ENCODE peak calls at places on chromosomes 3 and 15, in seven cellular contexts. T is A549, Z is Peyer's patch, S is stomach, R is transverse colon, M is breast epithelium, N is right lobe of liver. F is an unnamed sample.

GRCh38 chr3:135806342-135806741 is 159.2 kb upstream of the PPP2R3A start:
- DNase-seq in T (no peak), Z (no peak), S (no peak), R (no peak), M (no peak), N (no peak), F (no peak)

GRCh38 chr3:170079466-170080165 is 41.8 kb downstream of the GPR160 start:
- DNase-seq in T (no peak), Z (no peak), S (no peak), R (no peak), M (no peak), N (no peak), F (no peak)

GRCh38 chr3:126497936-126498335 is 19.6 kb downstream of the UROC1 start:
- DNase-seq in T (no peak), Z (no peak), S (no peak), R (no peak), M (no peak), N (no peak), F (no peak)

GRCh38 chr3:35721628-35722027 is 82.3 kb downstream of the ARPP21 start:
- DNase-seq in T (no peak), Z (no peak), S (no peak), R (no peak), M (no peak), N (no peak), F (no peak)

GRCh38 chr15:60660290-60661051 is 181.5 kb upstream of the ICE2 start:
- DNase-seq in T (no peak), Z (no peak), S (no peak), R (no peak), M (no peak), N (no peak), F (peak)

GRCh38 chr3:10465161-10465560 is 40.2 kb downstream of the ATP2B2 start:
- DNase-seq in T (no peak), Z (no peak), S (no peak), R (no peak), M (no peak), N (no peak), F (no peak)

GRCh38 chr3:144104679-144105078 is 133.1 kb downstream of the DIPK2A start:
- DNase-seq in T (no peak), Z (no peak), S (no peak), R (no peak), M (no peak), N (peak), F (no peak)

GRCh38 chr15:67174864-67175573 is 79.4 kb downstream of the AAGAB start:
- DNase-seq in T (peak), Z (peak), S (peak), R (no peak), M (no peak), N (no peak), F (no peak)

GRCh38 chr15:89767411-89767915 is 8.7 kb upstream of the MESP2 start:
- DNase-seq in T (no peak), Z (no peak), S (peak), R (no peak), M (peak), N (no peak), F (no peak)

GRCh38 chr3:38646630-38647029 is 2.9 kb downstream of the SCN5A start:
- DNase-seq in T (peak), Z (peak), S (no peak), R (no peak), M (no peak), N (no peak), F (no peak)

GRCh38 chr3:30343861-30344260 is 262.5 kb upstream of the TGFBR2 start:
- DNase-seq in T (no peak), Z (no peak), S (no peak), R (no peak), M (no peak), N (no peak), F (no peak)

GRCh38 chr3:150409527-150410310 is 1.6 kb downstream of the TSC22D2 start:
- DNase-seq in T (peak), Z (peak), S (peak), R (peak), M (peak), N (peak), F (peak)
- TF ChIP-seq POLR2A in T (no peak), Z (peak), S (no peak), R (peak), M (no peak), N (peak), F (peak)

DNA sequence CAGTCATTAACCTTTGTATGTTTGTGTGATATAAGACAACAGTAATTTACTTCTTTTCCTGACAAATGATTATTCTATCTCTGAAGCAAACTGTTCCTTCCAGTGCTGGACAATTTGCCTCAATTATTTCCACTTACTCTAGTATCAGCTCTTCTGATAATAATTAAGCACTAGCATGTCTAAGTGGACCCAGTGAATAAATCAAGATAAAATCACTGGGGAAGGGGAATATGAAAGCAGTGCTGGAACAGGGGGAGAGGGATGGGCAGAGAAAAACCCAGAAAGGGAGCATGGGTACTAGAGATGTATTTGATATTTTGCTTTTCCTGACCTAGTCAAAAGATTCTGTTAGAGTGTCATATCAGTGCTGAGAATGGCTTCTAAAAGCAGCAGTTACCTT is 54.2 kb downstream of the SYN2 start:
- DNase-seq in T (no peak), Z (no peak), S (no peak), R (no peak), M (no peak), N (no peak), F (no peak)
- H3K27ac ChIP-seq in T (no peak), Z (no peak), S (no peak), R (no peak), M (no peak), N (no peak), F (no peak)

GRCh38 chr3:129313983-129314756 is 35.5 kb downstream of the HMCES start:
- DNase-seq in T (no peak), Z (no peak), S (no peak), R (peak), M (no peak), N (no peak), F (no peak)
- TF ChIP-seq POLR2A in T (no peak), Z (no peak), S (no peak), R (peak), M (no peak), N (peak), F (no peak)

GRCh38 chr3:152255290-152255689 is 13.4 kb upstream of the MBNL1 start:
- DNase-seq in T (no peak), Z (no peak), S (no peak), R (no peak), M (no peak), N (no peak), F (no peak)
- H3K27ac ChIP-seq in T (no peak), Z (peak), S (no peak), R (no peak), M (no peak), N (no peak), F (no peak)

DNA sequence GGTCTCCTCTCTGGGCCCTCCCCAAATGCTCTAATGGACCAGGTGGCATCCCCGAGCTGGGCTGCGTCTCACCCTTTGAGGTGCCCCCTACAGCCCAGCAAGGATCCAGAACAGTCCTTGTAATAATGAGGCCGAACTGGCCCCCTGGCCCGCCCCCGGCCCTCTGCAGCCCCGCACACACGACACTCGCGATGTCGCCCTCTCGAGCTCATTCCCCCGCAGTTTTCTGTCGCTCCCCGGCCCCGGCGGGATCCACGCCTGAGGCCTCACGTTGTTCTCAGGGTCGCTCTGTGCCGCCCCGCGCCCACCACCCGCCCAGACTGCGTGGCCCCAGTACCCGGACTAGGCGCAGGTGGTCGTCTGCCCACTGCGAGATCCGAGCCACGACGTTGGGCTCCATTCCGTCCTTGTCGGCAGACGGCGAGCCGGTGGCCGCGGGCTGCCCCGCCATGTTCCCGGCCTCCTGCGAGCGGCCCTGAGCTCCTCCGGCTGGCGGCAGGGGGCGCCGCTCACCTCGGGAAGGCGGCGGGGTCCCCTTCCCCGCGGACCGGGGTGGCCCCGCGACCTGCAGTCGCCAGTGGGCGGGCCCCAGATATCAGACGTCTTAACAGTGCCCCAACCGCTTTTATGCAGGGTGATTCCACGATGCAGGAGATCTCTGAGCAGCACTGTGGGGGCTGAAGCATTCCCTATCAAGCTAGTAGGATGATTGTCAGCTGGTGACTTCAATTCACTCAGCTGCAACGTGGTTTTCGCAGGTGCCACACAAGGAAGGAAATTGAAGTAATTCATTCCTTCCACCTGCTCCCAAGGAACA is at the start of gene C3orf33:
- DNase-seq in T (peak), Z (peak), S (peak), R (peak), M (peak), N (peak), F (peak)
- TF ChIP-seq POLR2A in T (peak), Z (no peak), S (no peak), R (no peak), M (no peak), N (peak), F (no peak)